ENCODE peak calls at places on chromosomes 5 and 9, in six cellular contexts. U is right atrium auricular region, J is HAP-1, D is BE2C, R is GM12878, L is neural progenitor cell. Y is an unnamed sample. For H3K27me3, the result is how much of the 10 kb centered on the place peaks cover.

GRCh38 chr5:81751836-81752643 is 1.1 kb upstream of the SSBP2 start:
- DNase-seq in D (no peak), J (no peak), U (no peak), L (peak), R (no peak), Y (no peak)

GRCh38 chr5:53376853-53377252 is 103.6 kb upstream of the FST start:
- DNase-seq in D (no peak), J (no peak), L (no peak), U (no peak), R (no peak), Y (no peak)

GRCh38 chr9:14136646-14137370 is 177.1 kb downstream of the NFIB start:
- DNase-seq in D (no peak), J (peak), L (no peak), R (no peak), U (no peak), Y (no peak)

GRCh38 chr9:130172858-130173461 is 756 bp downstream of the NCS1 start:
- DNase-seq in R (no peak), D (peak), U (no peak), J (no peak), L (peak), Y (peak)

GRCh38 chr9:2427016-2427891 is 194.3 kb upstream of the VLDLR start:
- DNase-seq in U (no peak), R (no peak), J (no peak), L (no peak), D (no peak), Y (no peak)

GRCh38 chr5:93622240-93622885 is 39.3 kb downstream of the NR2F1 start:
- DNase-seq in D (peak), U (no peak), R (no peak), L (peak), J (peak), Y (peak)

GRCh38 chr5:134088291-134088690 is 26.2 kb upstream of the TCF7 start:
- DNase-seq in J (no peak), U (no peak), R (no peak), L (no peak), D (no peak), Y (no peak)

GRCh38 chr9:99134893-99135341 is 30.0 kb downstream of the TGFBR1 start:
- DNase-seq in R (peak), U (no peak), D (no peak), J (no peak), L (no peak), Y (no peak)

GRCh38 chr5:62886603-62887315 is 308.1 kb downstream of the LRRC70 start:
- DNase-seq in U (no peak), J (no peak), L (no peak), R (no peak), D (no peak), Y (no peak)

GRCh38 chr9:137308102-137308619 is 6.1 kb upstream of the NRARP start:
- DNase-seq in D (peak), R (no peak), J (no peak), U (no peak), L (peak), Y (peak)

GRCh38 chr9:83020864-83021263 is 42.1 kb downstream of the RASEF start:
- DNase-seq in D (no peak), L (no peak), R (no peak), J (no peak), U (no peak), Y (no peak)

GRCh38 chr5:67063791-67064190 is 132.8 kb downstream of the CD180 start:
- DNase-seq in L (no peak), R (no peak), U (no peak), J (no peak), D (no peak), Y (no peak)

GRCh38 chr9:87836951-87837715 is 45.5 kb upstream of the SPATA31E1 start:
- DNase-seq in R (no peak), L (no peak), J (no peak), U (no peak), D (no peak), Y (no peak)

GRCh38 chr9:124674651-124675050 is 96.5 kb downstream of the NR6A1 start:
- DNase-seq in R (no peak), L (no peak), U (no peak), J (no peak), D (no peak), Y (no peak)

GRCh38 chr9:93084471-93084881 is 11.5 kb upstream of the CARD19 start:
- DNase-seq in U (no peak), J (no peak), L (no peak), R (no peak), D (no peak), Y (peak)

GRCh38 chr5:141389153-141390042 is 1.9 kb downstream of the PCDHGB4 start:
- DNase-seq in U (no peak), R (no peak), D (no peak), J (no peak), L (no peak), Y (no peak)
- H3K27me3 ChIP-seq in U (under half), R (under half), D (under half), J (under half), L (under half), Y (under half)

DNA sequence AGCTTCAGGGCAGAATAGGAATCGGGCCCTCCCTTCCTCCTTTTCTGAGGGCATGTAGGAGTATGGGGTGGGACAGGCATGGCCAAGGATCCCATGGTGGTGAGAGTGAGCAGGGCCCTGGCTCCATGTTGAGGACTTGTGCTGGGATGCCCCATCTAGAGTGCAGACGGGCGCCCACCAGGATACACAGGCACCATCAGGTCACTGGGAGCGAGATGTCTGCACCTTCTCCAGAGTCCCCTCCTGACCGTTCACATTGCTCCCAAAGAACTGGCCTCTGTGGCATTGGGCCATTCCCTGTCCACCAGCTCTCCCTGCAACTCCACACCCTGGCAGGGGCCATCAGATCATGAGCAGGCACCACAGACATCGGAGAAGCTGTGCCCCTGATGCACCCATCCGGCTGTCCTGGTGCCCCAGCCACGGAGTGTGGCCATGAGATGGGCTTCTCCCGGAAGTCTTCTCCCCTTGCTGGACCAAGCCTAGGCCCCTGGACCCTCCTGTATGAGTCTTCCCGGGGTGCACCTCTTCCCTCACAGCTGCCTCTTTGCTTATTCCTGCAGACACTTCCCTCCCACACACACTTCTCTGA is 195.0 kb downstream of the IRX2 start:
- DNase-seq in J (no peak), U (no peak), R (no peak), L (no peak), D (no peak), Y (no peak)
- H3K27me3 ChIP-seq in J (under half), U (under half), R (under half), L (under half), D (under half), Y (under half)

GRCh38 chr9:135340143-135340655 is 139.4 kb upstream of the PPP1R26 start:
- DNase-seq in U (no peak), R (no peak), D (peak), L (no peak), J (peak), Y (peak)

GRCh38 chr9:135339378-135339973 is 140.1 kb upstream of the PPP1R26 start:
- DNase-seq in L (no peak), D (peak), R (no peak), J (no peak), U (no peak), Y (peak)

GRCh38 chr9:135340726-135341475 is 138.7 kb upstream of the PPP1R26 start:
- DNase-seq in D (peak), L (no peak), R (no peak), J (no peak), U (no peak), Y (peak)

GRCh38 chr9:135336722-135337490 is 142.7 kb upstream of the PPP1R26 start:
- DNase-seq in J (no peak), U (no peak), L (no peak), D (peak), R (no peak), Y (peak)

DNA sequence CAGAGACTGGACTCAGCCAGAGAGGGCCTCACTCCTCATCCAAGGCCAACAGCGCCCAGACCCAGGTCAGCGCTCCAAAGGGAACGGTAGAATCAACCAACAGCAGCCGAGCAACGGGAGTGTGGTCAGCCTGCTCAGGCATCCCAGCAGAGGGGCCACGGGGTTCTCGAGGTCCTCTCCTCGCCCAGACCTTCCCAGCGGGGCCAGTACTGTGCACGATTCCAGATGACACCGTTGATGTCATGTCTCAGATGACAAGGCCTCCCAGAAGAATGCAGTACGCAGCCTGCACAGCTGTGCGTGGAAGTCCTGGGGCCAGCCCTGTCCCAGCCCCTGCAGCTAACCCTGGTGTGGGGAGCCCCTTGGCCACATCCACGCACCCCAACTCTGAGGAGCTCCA is 141.0 kb upstream of the PPP1R26 start:
- DNase-seq in L (no peak), D (peak), R (no peak), U (no peak), J (no peak), Y (no peak)
- H3K27me3 ChIP-seq in L (under half), D (under half), R (under half), U (under half), J (under half), Y (under half)

DNA sequence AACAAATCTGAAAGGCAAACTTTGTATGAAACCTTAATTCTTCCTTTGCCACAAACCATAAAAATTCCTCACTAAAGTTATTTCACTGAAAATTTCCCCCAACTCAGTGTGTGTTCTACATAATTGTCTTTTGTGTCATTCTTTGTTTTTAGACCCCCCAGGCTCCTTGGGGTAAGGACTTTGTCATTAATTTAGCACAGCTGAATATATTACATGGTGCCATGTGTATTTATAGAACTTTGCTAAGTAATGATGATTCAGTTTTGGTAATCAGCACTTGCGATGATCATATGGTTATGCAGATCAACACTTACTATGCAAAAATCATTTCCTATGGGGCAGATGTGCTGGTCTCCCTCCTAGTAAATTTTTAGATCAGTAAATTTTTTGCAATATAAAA is 712.1 kb upstream of the MEF2C start:
- DNase-seq in U (no peak), J (no peak), D (no peak), L (no peak), R (no peak), Y (no peak)
- H3K27me3 ChIP-seq in U (under half), J (under half), D (under half), L (under half), R (under half), Y (under half)

GRCh38 chr5:55220433-55221185 is 6.5 kb downstream of the MCIDAS start:
- DNase-seq in J (no peak), U (no peak), D (no peak), L (peak), R (no peak), Y (peak)
- H3K27me3 ChIP-seq in J (under half), U (under half), D (half or more), L (half or more), R (under half), Y (half or more)